ENCODE peak calls at places on chromosomes 3 and 15, in six cellular contexts. H is tibial artery, J is ovary, A is fibroblast of pulmonary artery, Q is iris pigment epithelial cell, W is iPS-NIHi11. G is an unnamed sample.

GRCh38 chr15:69757186-69757585 is 304.6 kb downstream of the RPLP1 start:
- DNase-seq in H (no peak), J (no peak), A (no peak), Q (no peak), W (no peak), G (no peak)

GRCh38 chr3:49667701-49668413 is 6.3 kb upstream of the APEH start:
- DNase-seq in H (no peak), J (no peak), A (no peak), Q (no peak), W (no peak), G (no peak)

GRCh38 chr3:140342668-140343067 is 335.2 kb upstream of the TRIM42 start:
- DNase-seq in H (no peak), J (no peak), A (no peak), Q (no peak), W (no peak), G (no peak)

GRCh38 chr3:83946045-83946444 is 1012.7 kb upstream of the CADM2 start:
- DNase-seq in H (no peak), J (no peak), A (no peak), Q (no peak), W (no peak), G (no peak)

GRCh38 chr3:10164546-10165393 is at the start of gene IRAK2:
- DNase-seq in H (peak), J (peak), A (peak), Q (peak), W (peak), G (peak)

GRCh38 chr3:108100906-108101305 is 10.1 kb upstream of the CD47 start:
- DNase-seq in H (no peak), J (no peak), A (no peak), Q (no peak), W (no peak), G (no peak)

GRCh38 chr3:129936757-129937156 is 37.8 kb upstream of the TRH start:
- DNase-seq in H (no peak), J (no peak), A (peak), Q (peak), W (no peak), G (no peak)

GRCh38 chr3:53902711-53903110 is 11.1 kb upstream of the SELENOK start:
- DNase-seq in H (no peak), J (no peak), A (no peak), Q (no peak), W (no peak), G (no peak)

GRCh38 chr3:146974001-146974400 is 368.9 kb upstream of the PLSCR5 start:
- DNase-seq in H (no peak), J (no peak), A (no peak), Q (no peak), W (no peak), G (no peak)

GRCh38 chr3:102035118-102035517 is 185.8 kb downstream of the NFKBIZ start:
- DNase-seq in H (no peak), J (no peak), A (no peak), Q (no peak), W (no peak), G (no peak)

GRCh38 chr15:89335289-89336041 is 841 bp upstream of the POLG start:
- DNase-seq in H (no peak), J (no peak), A (no peak), Q (no peak), W (no peak), G (peak)

GRCh38 chr15:34188711-34189110 is 21.2 kb downstream of the KATNBL1 start:
- DNase-seq in H (no peak), J (no peak), A (no peak), Q (peak), W (no peak), G (no peak)

GRCh38 chr3:52596658-52597265 is 60.4 kb downstream of the UQCC5 start:
- DNase-seq in H (no peak), J (no peak), A (no peak), Q (no peak), W (no peak), G (no peak)

GRCh38 chr3:46564190-46565112 is 1.7 kb downstream of the LRRC2 start:
- DNase-seq in H (no peak), J (no peak), A (no peak), Q (no peak), W (no peak), G (no peak)

GRCh38 chr15:35293353-35294130 is 208.4 kb upstream of the NANOGP8 start:
- DNase-seq in H (no peak), J (no peak), A (peak), Q (peak), W (peak), G (peak)

GRCh38 chr15:84762840-84763572 is 14.6 kb downstream of the ZNF592 start:
- DNase-seq in H (no peak), J (no peak), A (no peak), Q (no peak), W (no peak), G (no peak)

GRCh38 chr15:63587527-63587926 is 9.7 kb upstream of the FBXL22 start:
- DNase-seq in H (no peak), J (no peak), A (peak), Q (peak), W (no peak), G (no peak)